ENCODE peak calls at places on chromosomes 16 and 17, in four cellular contexts. T is left cardiac atrium; N is central memory CD8-positive, alpha-beta T cell; R is small intestine. Y is an unnamed sample.

GRCh38 chr17:57311281-57312216 is 55.2 kb downstream of the MSI2 start:
- DNase-seq in T (no peak), R (peak), N (no peak), Y (no peak)

GRCh38 chr16:35687781-35688180 is 2228.4 kb downstream of the TP53TG3F start:
- DNase-seq in T (no peak), N (no peak), R (no peak), Y (no peak)

GRCh38 chr17:34598161-34598776 is 18.9 kb downstream of the TMEM132E start:
- DNase-seq in R (no peak), T (no peak), N (no peak), Y (peak)

GRCh38 chr17:3960764-3961163 is 3.5 kb downstream of the ATP2A3 start:
- DNase-seq in R (peak), N (no peak), T (peak), Y (peak)

GRCh38 chr16:19075511-19075910 is 8.1 kb downstream of the COQ7 start:
- DNase-seq in T (no peak), N (no peak), R (no peak), Y (no peak)

GRCh38 chr17:1727876-1728630 is 3.5 kb downstream of the WDR81 start:
- DNase-seq in N (no peak), R (no peak), T (no peak), Y (no peak)

GRCh38 chr17:42879596-42879985 is 21.0 kb upstream of the G6PC1 start:
- DNase-seq in T (no peak), N (no peak), R (no peak), Y (no peak)

GRCh38 chr16:31764103-31764502 is 109.5 kb upstream of the ZNF267 start:
- DNase-seq in T (no peak), R (no peak), N (no peak), Y (no peak)

GRCh38 chr17:45361976-45362375 is 45.2 kb upstream of the MAP3K14 start:
- DNase-seq in R (no peak), T (no peak), N (no peak), Y (no peak)

GRCh38 chr16:72560617-72561016 is 388.7 kb upstream of the PMFBP1 start:
- DNase-seq in R (peak), N (no peak), T (no peak), Y (peak)

GRCh38 chr16:84526794-84527485 is 22.5 kb upstream of the MEAK7 start:
- DNase-seq in T (peak), R (no peak), N (no peak), Y (no peak)

GRCh38 chr16:23081675-23082119 is 67.6 kb downstream of the USP31 start:
- DNase-seq in R (no peak), T (no peak), N (no peak), Y (no peak)

GRCh38 chr17:80270104-80270503 is 9.5 kb downstream of the RNF213 start:
- DNase-seq in R (no peak), N (no peak), T (no peak), Y (no peak)

GRCh38 chr17:8867361-8867981 is at the start of gene PIK3R6:
- DNase-seq in R (no peak), N (no peak), T (no peak), Y (no peak)

GRCh38 chr16:87460936-87461335 is 31.9 kb downstream of the ZCCHC14 start:
- DNase-seq in T (no peak), R (no peak), N (no peak), Y (no peak)

Y was measured in cardiac muscle cell.